ENCODE peak calls at places on chromosome 5, in six cellular contexts. N is endothelial cell of umbilical vein, L is tibial artery, H is psoas muscle, R is PC-3, X is pancreas. J is an unnamed sample.

GRCh38 chr5:128097781-128098180 is 14.2 kb downstream of the SLC12A2 start:
- DNase-seq in X (no peak), N (no peak), L (no peak), H (no peak), R (no peak), J (no peak)

GRCh38 chr5:89493414-89493813 is 610.4 kb upstream of the MEF2C start:
- DNase-seq in X (no peak), H (no peak), L (no peak), N (no peak), R (no peak), J (no peak)

GRCh38 chr5:102090770-102091169 is 205.3 kb downstream of the SLCO4C1 start:
- DNase-seq in X (no peak), N (no peak), H (no peak), L (no peak), R (peak; percentile 53), J (no peak)

GRCh38 chr5:35656721-35657120 is 39.1 kb downstream of the SPEF2 start:
- DNase-seq in L (no peak), N (no peak), H (no peak), R (no peak), X (no peak), J (no peak)

GRCh38 chr5:127298036-127298429 is 7.4 kb downstream of the MEGF10 start:
- DNase-seq in L (no peak), N (no peak), H (no peak), R (no peak), X (no peak), J (no peak)

GRCh38 chr5:170338933-170339779 is 41.6 kb upstream of the LCP2 start:
- DNase-seq in L (no peak), X (no peak), R (no peak), H (no peak), N (no peak), J (peak; percentile 82)

GRCh38 chr5:176785184-176786145 is 24.9 kb upstream of the UNC5A start:
- DNase-seq in R (no peak), H (no peak), L (no peak), X (peak; percentile 32), N (no peak), J (no peak)

GRCh38 chr5:84379749-84380148 is 4.9 kb downstream of the EDIL3 start:
- DNase-seq in N (peak; percentile 28), X (no peak), L (no peak), R (peak; percentile 10), H (no peak), J (no peak)

GRCh38 chr5:39220280-39221030 is 1.1 kb upstream of the FYB1 start:
- DNase-seq in X (no peak), H (no peak), L (no peak), N (no peak), R (no peak), J (no peak)

GRCh38 chr5:170739446-170739845 is 44.1 kb upstream of the GABRP start:
- DNase-seq in R (no peak), H (no peak), L (no peak), X (no peak), N (no peak), J (no peak)

GRCh38 chr5:159504857-159505304 is 174.6 kb upstream of the IL12B start:
- DNase-seq in N (no peak), H (no peak), R (peak; percentile 69), X (no peak), L (peak; percentile 72), J (no peak)

GRCh38 chr5:133273661-133274596 is 222.1 kb downstream of the HSPA4 start:
- DNase-seq in L (no peak), H (peak; percentile 69), R (peak; percentile 6), X (no peak), N (no peak), J (no peak)

GRCh38 chr5:90878081-90878480 is 319.5 kb downstream of the ADGRV1 start:
- DNase-seq in R (no peak), H (no peak), L (no peak), X (no peak), N (peak; percentile 92), J (no peak)

GRCh38 chr5:38258319-38259061 is at the start of gene EGFLAM:
- DNase-seq in X (peak; percentile 72), H (peak; percentile 58), N (no peak), L (no peak), R (no peak), J (no peak)

GRCh38 chr5:66967102-66967501 is 229.5 kb downstream of the CD180 start:
- DNase-seq in N (no peak), X (no peak), H (no peak), R (no peak), L (no peak), J (no peak)

GRCh38 chr5:139543423-139543991 is 17.6 kb upstream of the UBE2D2 start:
- DNase-seq in H (peak; percentile 78), N (peak; percentile 66), L (peak; percentile 75), X (peak; percentile 83), R (no peak), J (peak; percentile 32)

GRCh38 chr5:111158105-111158744 is 66.0 kb upstream of the CAMK4 start:
- DNase-seq in H (no peak), R (peak; percentile 92), L (peak; percentile 64), N (peak; percentile 84), X (no peak), J (peak; percentile 86)

GRCh38 chr5:133846478-133847226 is 121.8 kb downstream of the C5orf15 start:
- DNase-seq in H (no peak), N (no peak), X (no peak), L (peak; percentile 23), R (no peak), J (peak; percentile 63)

GRCh38 chr5:109803854-109804253 is 114.1 kb downstream of the MAN2A1 start:
- DNase-seq in N (no peak), H (no peak), X (no peak), R (no peak), L (no peak), J (no peak)

GRCh38 chr5:124655943-124656459 is 90.4 kb downstream of the ZNF608 start:
- DNase-seq in L (no peak), N (peak; percentile 97), X (no peak), R (peak; percentile 87), H (no peak), J (peak; percentile 66)

GRCh38 chr5:135993894-135994514 is 34.8 kb upstream of the TGFBI start:
- DNase-seq in L (no peak), R (peak; percentile 25), N (peak; percentile 79), H (no peak), X (no peak), J (no peak)

DNA sequence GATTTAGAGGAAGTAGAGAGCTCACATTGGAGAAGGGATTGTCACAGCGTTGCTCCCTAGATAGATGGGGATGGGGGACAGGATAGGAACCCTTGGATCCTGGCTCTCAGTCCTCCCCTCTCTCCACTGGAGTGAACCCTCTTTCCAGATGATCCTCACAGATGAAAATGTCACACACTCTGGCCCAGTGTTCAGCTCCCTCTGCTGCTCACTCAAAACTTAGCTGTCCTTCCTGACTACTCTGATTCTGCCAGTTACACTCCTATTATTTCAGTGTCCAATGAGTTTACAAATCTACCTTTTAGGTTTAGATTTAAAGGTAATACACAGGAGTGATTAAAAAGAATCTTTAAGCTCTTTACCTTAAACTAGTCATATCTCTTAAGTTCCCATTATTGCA is 5.8 kb upstream of the SPINK7 start:
- DNase-seq in H (no peak), N (no peak), X (no peak), R (peak; percentile 42), L (no peak), J (no peak)
- TF ChIP-seq CTCF in H (no peak), N (no peak), X (no peak), R (peak; percentile 55), L (no peak), J (no peak)

GRCh38 chr5:123097871-123098735 is 9.1 kb downstream of the PRDM6 start:
- DNase-seq in H (peak; percentile 37), R (no peak), X (no peak), L (no peak), N (no peak), J (no peak)
- H3K4me3 ChIP-seq in H (no peak overlapping the region), R (no peak overlapping the region), X (no peak overlapping the region), L (peak overlapping the region; percentile 47), N (no peak overlapping the region), J (no peak overlapping the region)

GRCh38 chr5:73295447-73295846 is 122.5 kb downstream of the TMEM174 start:
- DNase-seq in X (no peak), L (no peak), H (no peak), R (no peak), N (no peak), J (no peak)
- TF ChIP-seq CTCF in X (no peak), L (no peak), H (peak; percentile 24), R (peak; percentile 24), N (no peak), J (no peak)

DNA sequence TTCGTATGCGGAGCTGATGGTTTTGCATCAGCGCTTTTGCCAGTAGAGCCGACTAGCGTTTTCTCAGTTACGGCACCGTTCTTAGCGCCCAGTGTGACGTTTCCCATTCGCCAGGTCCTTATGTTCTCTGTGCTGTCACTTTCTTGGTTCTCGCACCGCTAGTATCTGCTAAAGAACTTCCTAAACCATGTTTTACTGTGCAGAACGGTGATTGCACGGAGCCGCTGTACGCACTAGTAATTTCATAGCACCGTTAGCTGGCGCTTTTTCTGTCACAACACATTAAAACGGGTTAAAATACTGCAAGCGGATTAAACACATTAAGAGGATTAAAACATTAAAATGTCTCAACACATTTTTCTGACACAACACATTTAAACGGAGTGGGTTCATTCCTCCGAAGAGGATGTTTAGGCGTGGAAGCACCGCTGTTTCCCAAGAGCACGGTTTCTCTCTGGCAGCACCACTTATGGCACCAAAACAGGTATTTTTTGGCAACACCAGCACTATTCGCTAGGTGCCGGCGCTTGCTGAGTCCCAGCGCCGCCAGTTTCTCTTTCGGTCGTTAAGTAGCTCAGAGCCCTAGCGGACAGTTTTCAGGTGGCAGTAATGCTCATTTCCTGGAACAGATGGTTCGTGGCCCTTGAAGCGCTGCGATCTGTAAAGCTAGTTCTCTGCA is 20.4 kb downstream of the ANXA2R start:
- DNase-seq in N (peak; percentile 87), L (no peak), R (peak; percentile 97), X (no peak), H (peak; percentile 78), J (no peak)
- H3K4me3 ChIP-seq in N (peak overlapping the region; percentile 83), L (peak overlapping the region; percentile 58), R (peak overlapping the region; percentile 80), X (peak overlapping the region; percentile 18), H (peak overlapping the region; percentile 78), J (no peak overlapping the region)

DNA sequence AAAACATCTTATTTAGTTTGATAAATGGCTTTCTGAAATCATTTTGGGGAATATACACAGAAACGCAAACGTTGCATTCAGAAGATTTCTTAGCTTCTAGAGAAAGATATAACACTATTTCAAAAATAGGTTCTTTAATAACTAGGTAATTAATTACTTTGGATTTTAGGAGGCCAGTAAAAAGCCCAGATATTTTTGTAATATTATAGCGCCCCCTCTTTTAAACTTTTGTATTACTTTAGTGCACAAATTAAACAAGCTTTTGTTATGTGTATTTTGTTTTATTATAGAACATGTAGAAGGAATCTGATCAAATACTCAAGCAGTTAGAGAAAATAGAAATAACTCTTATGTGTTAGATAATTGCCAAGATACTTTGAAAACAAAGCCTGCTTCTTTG is 57.7 kb downstream of the COMMD10 start:
- DNase-seq in X (no peak), R (no peak), L (no peak), H (no peak), N (no peak), J (no peak)
- TF ChIP-seq CTCF in X (no peak), R (no peak), L (no peak), H (no peak), N (no peak), J (no peak)

GRCh38 chr5:36985387-36985786 is 108.8 kb downstream of the NIPBL start:
- DNase-seq in H (no peak), N (no peak), L (no peak), R (no peak), X (no peak), J (no peak)
- H3K4me3 ChIP-seq in H (no peak overlapping the region), N (no peak overlapping the region), L (no peak overlapping the region), R (no peak overlapping the region), X (no peak overlapping the region), J (no peak overlapping the region)